ENCODE peak calls at places on chromosome 3, in eight cellular contexts. Z is AG04450, W is left ventricle myocardium inferior, Y is transverse colon, X is uterus, O is kidney, G is Peyer's patch, U is HCT116. R is an unnamed sample.

GRCh38 chr3:123289336-123290106 is 87.8 kb downstream of the SEC22A start:
- DNase-seq in U (no peak), G (peak), Y (no peak), Z (no peak), O (no peak), W (no peak), X (no peak), R (no peak)

GRCh38 chr3:65030847-65031463 is 343.2 kb upstream of the ADAMTS9 start:
- DNase-seq in O (no peak), G (no peak), U (no peak), X (peak), Z (no peak), Y (no peak), W (no peak), R (no peak)

GRCh38 chr3:157753753-157754152 is 250.5 kb upstream of the VEPH1 start:
- DNase-seq in X (no peak), O (no peak), G (no peak), U (no peak), W (no peak), Y (no peak), Z (no peak), R (no peak)

GRCh38 chr3:117059054-117059989 is 349.7 kb downstream of the TUSC7 start:
- DNase-seq in Y (no peak), U (peak), G (no peak), W (no peak), O (no peak), X (no peak), Z (no peak), R (no peak)

GRCh38 chr3:133404925-133405324 is 5.1 kb downstream of the BFSP2 start:
- DNase-seq in O (no peak), W (no peak), Y (no peak), Z (no peak), X (no peak), G (no peak), U (no peak), R (no peak)

GRCh38 chr3:6516143-6516542 is 344.8 kb upstream of the GRM7 start:
- DNase-seq in X (no peak), Y (no peak), Z (no peak), O (no peak), W (no peak), U (no peak), G (no peak), R (no peak)

GRCh38 chr3:147191795-147192385 is 214.5 kb downstream of the ZIC4 start:
- DNase-seq in O (no peak), Z (peak), Y (peak), X (no peak), G (no peak), U (peak), W (no peak), R (no peak)

GRCh38 chr3:193053031-193053430 is 135.4 kb upstream of the MB21D2 start:
- DNase-seq in G (no peak), W (no peak), Z (no peak), O (no peak), U (no peak), X (no peak), Y (no peak), R (no peak)

GRCh38 chr3:43817825-43818224 is 127.1 kb downstream of the ABHD5 start:
- DNase-seq in G (no peak), W (no peak), Z (no peak), Y (no peak), X (no peak), U (no peak), O (no peak), R (no peak)

GRCh38 chr3:79866162-79866561 is 98.4 kb upstream of the ROBO1 start:
- DNase-seq in O (no peak), G (no peak), W (no peak), U (no peak), X (no peak), Z (no peak), Y (no peak), R (no peak)

GRCh38 chr3:79864077-79864476 is 96.3 kb upstream of the ROBO1 start:
- DNase-seq in G (no peak), Z (no peak), U (no peak), W (no peak), X (no peak), Y (no peak), O (no peak), R (no peak)
- H3K27ac ChIP-seq in G (no peak), Z (no peak), U (no peak), W (no peak), X (no peak), Y (no peak), O (no peak), R (no peak)

GRCh38 chr3:30751610-30752299 is 142.7 kb downstream of the GADL1 start:
- DNase-seq in G (no peak), W (peak), Y (peak), Z (no peak), U (peak), O (peak), X (peak), R (no peak)
- TF ChIP-seq CTCF in G (no peak), W (peak), Y (no peak), Z (peak), U (peak), O (peak), X (peak), R (peak)

GRCh38 chr3:27719306-27720003 is 2.7 kb downstream of the EOMES start:
- DNase-seq in W (no peak), G (no peak), O (no peak), X (no peak), Y (no peak), Z (no peak), U (no peak), R (no peak)

GRCh38 chr3:27721717-27722564 is at the start of gene EOMES:
- DNase-seq in W (no peak), U (peak), G (peak), O (no peak), X (no peak), Y (peak), Z (no peak), R (peak)

GRCh38 chr3:27720029-27720518 is 2.0 kb downstream of the EOMES start:
- DNase-seq in Y (no peak), W (no peak), G (no peak), X (no peak), O (no peak), Z (no peak), U (no peak), R (no peak)

GRCh38 chr3:27722957-27723802 is 1.1 kb upstream of the EOMES start:
- DNase-seq in Z (no peak), O (no peak), Y (no peak), G (no peak), X (no peak), W (no peak), U (no peak), R (no peak)

GRCh38 chr3:27720899-27721716 is 1.0 kb downstream of the EOMES start:
- DNase-seq in O (peak), U (peak), Z (no peak), W (no peak), X (no peak), G (no peak), Y (no peak), R (no peak)
- H3K4me3 ChIP-seq in O (peak), U (peak), Z (no peak), W (peak), X (peak), G (peak), Y (peak), R (peak)

DNA sequence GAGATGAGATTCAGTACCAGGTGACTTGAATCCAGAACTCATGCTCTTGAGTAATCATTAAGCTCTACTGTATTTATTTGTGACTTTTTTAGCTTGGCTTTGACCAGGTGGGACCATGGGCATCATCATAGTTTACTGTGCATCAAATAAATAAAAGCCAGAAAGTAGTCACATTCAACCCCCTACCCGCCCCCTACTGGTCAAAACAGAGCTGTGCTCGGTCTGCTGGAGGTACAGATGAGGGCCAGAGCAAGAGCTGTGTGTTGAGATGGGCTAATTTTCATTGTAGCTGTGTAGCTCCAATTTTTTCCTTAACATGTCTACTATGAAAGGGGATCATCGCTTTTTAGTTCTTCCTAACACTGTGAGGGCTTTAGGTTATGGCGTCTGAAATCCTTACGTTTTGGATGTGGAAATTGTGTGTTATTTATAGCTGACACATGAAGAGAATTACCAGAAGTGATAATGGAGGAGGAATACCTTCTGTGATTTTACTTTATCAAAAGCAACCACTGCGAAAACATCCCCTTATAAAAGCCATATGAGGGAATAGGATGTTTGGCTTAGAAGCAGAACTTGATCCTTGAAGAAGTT is 375.1 kb downstream of the PTPRG start:
- DNase-seq in Y (peak), G (no peak), W (no peak), Z (no peak), U (no peak), O (no peak), X (no peak), R (no peak)
- H3K27ac ChIP-seq in Y (no peak), G (no peak), W (no peak), Z (no peak), U (no peak), O (no peak), X (no peak), R (no peak)

GRCh38 chr3:52120576-52121458 is 33.4 kb downstream of the POC1A start:
- DNase-seq in U (no peak), Z (no peak), G (no peak), W (no peak), Y (no peak), O (peak), X (no peak), R (no peak)
- TF ChIP-seq CTCF in U (no peak), Z (no peak), G (no peak), W (no peak), Y (no peak), O (no peak), X (no peak), R (no peak)

GRCh38 chr3:22732641-22733040 is 470.5 kb upstream of the UBE2E2 start:
- DNase-seq in Y (no peak), G (no peak), U (no peak), W (no peak), X (no peak), Z (no peak), O (no peak), R (no peak)

GRCh38 chr3:22729981-22730380 is 473.1 kb upstream of the UBE2E2 start:
- DNase-seq in X (no peak), Y (no peak), Z (no peak), U (no peak), O (no peak), G (no peak), W (no peak), R (no peak)

GRCh38 chr3:22734207-22734606 is 468.9 kb upstream of the UBE2E2 start:
- DNase-seq in U (no peak), Z (no peak), W (no peak), Y (peak), G (no peak), X (no peak), O (no peak), R (no peak)

GRCh38 chr3:22730701-22731100 is 472.4 kb upstream of the UBE2E2 start:
- DNase-seq in W (no peak), G (no peak), Y (no peak), Z (no peak), X (no peak), O (no peak), U (no peak), R (no peak)

GRCh38 chr3:22731901-22732300 is 471.2 kb upstream of the UBE2E2 start:
- DNase-seq in U (no peak), G (no peak), X (no peak), Z (no peak), Y (no peak), O (no peak), W (no peak), R (no peak)
- H3K4me3 ChIP-seq in U (no peak), G (no peak), X (no peak), Z (no peak), Y (no peak), O (no peak), W (no peak), R (no peak)

GRCh38 chr3:10358309-10358980 is 37.5 kb upstream of the SEC13 start:
- DNase-seq in Y (no peak), G (peak), Z (no peak), O (no peak), U (no peak), W (no peak), X (no peak), R (no peak)
- H3K27ac ChIP-seq in Y (no peak), G (no peak), Z (no peak), O (no peak), U (no peak), W (no peak), X (no peak), R (no peak)

GRCh38 chr3:98657429-98657828 is 64.0 kb upstream of the CPOX start:
- DNase-seq in W (peak), Y (peak), X (no peak), U (peak), Z (no peak), G (peak), O (peak), R (no peak)
- TF ChIP-seq CTCF in W (peak), Y (peak), X (no peak), U (peak), Z (peak), G (no peak), O (peak), R (peak)

R was measured in dorsolateral prefrontal cortex.